ENCODE peak calls at places on chromosomes 11 and 22, in ten cellular contexts. One of them, this sample, is unnamed.

GRCh38 chr11:23620617-23621016 is 760.3 kb upstream of the CCDC179 start:
- DNase-seq in sciatic nerve: no peak
- DNase-seq in neural progenitor cell: no peak
- DNase-seq in tibial nerve: no peak
- DNase-seq in ecto neural progenitor cell: no peak
- DNase-seq in T-helper 17 cell: no peak
- DNase-seq in activated naive CD4-positive, alpha-beta T cell: no peak
- DNase-seq in neuronal stem cell: no peak
- DNase-seq in GM19239: no peak
- DNase-seq in astrocyte of the cerebellum: no peak
- DNase-seq in this sample: no peak

GRCh38 chr11:27280131-27280530 is 82.9 kb downstream of the CCDC34 start:
- DNase-seq in sciatic nerve: no peak
- DNase-seq in neural progenitor cell: no peak
- DNase-seq in tibial nerve: no peak
- DNase-seq in ecto neural progenitor cell: no peak
- DNase-seq in T-helper 17 cell: no peak
- DNase-seq in activated naive CD4-positive, alpha-beta T cell: no peak
- DNase-seq in neuronal stem cell: no peak
- DNase-seq in GM19239: no peak
- DNase-seq in astrocyte of the cerebellum: no peak
- DNase-seq in this sample: no peak

GRCh38 chr11:23236846-23237550 is 376.7 kb upstream of the CCDC179 start:
- DNase-seq in sciatic nerve: no peak
- DNase-seq in neural progenitor cell: no peak
- DNase-seq in tibial nerve: no peak
- DNase-seq in ecto neural progenitor cell: no peak
- DNase-seq in T-helper 17 cell: no peak
- DNase-seq in activated naive CD4-positive, alpha-beta T cell: no peak
- DNase-seq in neuronal stem cell: no peak
- DNase-seq in GM19239: no peak
- DNase-seq in astrocyte of the cerebellum: no peak
- DNase-seq in this sample: no peak

GRCh38 chr11:1356007-1356435 is 33.7 kb upstream of the BRSK2 start:
- DNase-seq in sciatic nerve: no peak
- DNase-seq in neural progenitor cell: no peak
- DNase-seq in tibial nerve: no peak
- DNase-seq in ecto neural progenitor cell: no peak
- DNase-seq in T-helper 17 cell: no peak
- DNase-seq in activated naive CD4-positive, alpha-beta T cell: no peak
- DNase-seq in neuronal stem cell: no peak
- DNase-seq in GM19239: no peak
- DNase-seq in astrocyte of the cerebellum: no peak
- DNase-seq in this sample: no peak

GRCh38 chr11:35035894-35036408 is 103.0 kb upstream of the CD44 start:
- DNase-seq in sciatic nerve: no peak
- DNase-seq in neural progenitor cell: no peak
- DNase-seq in tibial nerve: no peak
- DNase-seq in ecto neural progenitor cell: no peak
- DNase-seq in T-helper 17 cell: no peak
- DNase-seq in activated naive CD4-positive, alpha-beta T cell: no peak
- DNase-seq in neuronal stem cell: no peak
- DNase-seq in GM19239: no peak
- DNase-seq in astrocyte of the cerebellum: peak; percentile 92
- DNase-seq in this sample: no peak

GRCh38 chr11:117271208-117271607 is 19.9 kb upstream of the BACE1-AS start:
- DNase-seq in sciatic nerve: no peak
- DNase-seq in neural progenitor cell: no peak
- DNase-seq in tibial nerve: no peak
- DNase-seq in ecto neural progenitor cell: no peak
- DNase-seq in T-helper 17 cell: no peak
- DNase-seq in activated naive CD4-positive, alpha-beta T cell: no peak
- DNase-seq in neuronal stem cell: no peak
- DNase-seq in GM19239: no peak
- DNase-seq in astrocyte of the cerebellum: no peak
- DNase-seq in this sample: no peak

GRCh38 chr22:29080061-29080975 is 7.5 kb downstream of the KREMEN1 start:
- DNase-seq in sciatic nerve: no peak
- DNase-seq in neural progenitor cell: no peak
- DNase-seq in tibial nerve: peak; percentile 39
- DNase-seq in ecto neural progenitor cell: no peak
- DNase-seq in T-helper 17 cell: no peak
- DNase-seq in activated naive CD4-positive, alpha-beta T cell: no peak
- DNase-seq in neuronal stem cell: no peak
- DNase-seq in GM19239: no peak
- DNase-seq in astrocyte of the cerebellum: no peak
- DNase-seq in this sample: no peak

GRCh38 chr22:45476814-45477213 is 25.9 kb upstream of the FBLN1 start:
- DNase-seq in sciatic nerve: peak; percentile 59
- DNase-seq in neural progenitor cell: no peak
- DNase-seq in tibial nerve: no peak
- DNase-seq in ecto neural progenitor cell: peak; percentile 32
- DNase-seq in T-helper 17 cell: no peak
- DNase-seq in activated naive CD4-positive, alpha-beta T cell: no peak
- DNase-seq in neuronal stem cell: no peak
- DNase-seq in GM19239: no peak
- DNase-seq in astrocyte of the cerebellum: no peak
- DNase-seq in this sample: no peak

GRCh38 chr11:33034983-33035382 is 4.4 kb upstream of the TCP11L1 start:
- DNase-seq in sciatic nerve: no peak
- DNase-seq in neural progenitor cell: no peak
- DNase-seq in tibial nerve: no peak
- DNase-seq in ecto neural progenitor cell: no peak
- DNase-seq in T-helper 17 cell: no peak
- DNase-seq in activated naive CD4-positive, alpha-beta T cell: no peak
- DNase-seq in neuronal stem cell: no peak
- DNase-seq in GM19239: no peak
- DNase-seq in astrocyte of the cerebellum: no peak
- DNase-seq in this sample: no peak

GRCh38 chr11:39374963-39375698 is 2084.3 kb downstream of the LRRC4C start:
- DNase-seq in sciatic nerve: no peak
- DNase-seq in neural progenitor cell: peak; percentile 49
- DNase-seq in tibial nerve: no peak
- DNase-seq in ecto neural progenitor cell: no peak
- DNase-seq in T-helper 17 cell: no peak
- DNase-seq in activated naive CD4-positive, alpha-beta T cell: no peak
- DNase-seq in neuronal stem cell: peak; percentile 3
- DNase-seq in GM19239: no peak
- DNase-seq in astrocyte of the cerebellum: peak; percentile 2
- DNase-seq in this sample: no peak

GRCh38 chr11:73263640-73264039 is 8.5 kb upstream of the P2RY6 start:
- DNase-seq in sciatic nerve: no peak
- DNase-seq in neural progenitor cell: no peak
- DNase-seq in tibial nerve: no peak
- DNase-seq in ecto neural progenitor cell: peak; percentile 21
- DNase-seq in T-helper 17 cell: no peak
- DNase-seq in activated naive CD4-positive, alpha-beta T cell: no peak
- DNase-seq in neuronal stem cell: no peak
- DNase-seq in GM19239: no peak
- DNase-seq in astrocyte of the cerebellum: no peak
- DNase-seq in this sample: no peak

GRCh38 chr22:22746963-22747933 is 102.8 kb downstream of the GGTLC2 start:
- DNase-seq in sciatic nerve: no peak
- DNase-seq in neural progenitor cell: no peak
- DNase-seq in tibial nerve: no peak
- DNase-seq in ecto neural progenitor cell: no peak
- DNase-seq in T-helper 17 cell: no peak
- DNase-seq in activated naive CD4-positive, alpha-beta T cell: no peak
- DNase-seq in neuronal stem cell: no peak
- DNase-seq in GM19239: peak; percentile 56
- DNase-seq in astrocyte of the cerebellum: no peak
- DNase-seq in this sample: no peak

GRCh38 chr11:31437742-31438435 is 68.2 kb downstream of the DNAJC24 start:
- DNase-seq in sciatic nerve: no peak
- DNase-seq in neural progenitor cell: no peak
- DNase-seq in tibial nerve: no peak
- DNase-seq in ecto neural progenitor cell: no peak
- DNase-seq in T-helper 17 cell: no peak
- DNase-seq in activated naive CD4-positive, alpha-beta T cell: no peak
- DNase-seq in neuronal stem cell: no peak
- DNase-seq in GM19239: no peak
- DNase-seq in astrocyte of the cerebellum: no peak
- DNase-seq in this sample: no peak

GRCh38 chr22:46934746-46935491 is 172.5 kb downstream of the TBC1D22A start:
- DNase-seq in sciatic nerve: no peak
- DNase-seq in neural progenitor cell: no peak
- DNase-seq in tibial nerve: no peak
- DNase-seq in ecto neural progenitor cell: no peak
- DNase-seq in T-helper 17 cell: no peak
- DNase-seq in activated naive CD4-positive, alpha-beta T cell: no peak
- DNase-seq in neuronal stem cell: no peak
- DNase-seq in GM19239: no peak
- DNase-seq in astrocyte of the cerebellum: peak; percentile 78
- DNase-seq in this sample: no peak

GRCh38 chr22:26476705-26477340 is 6.8 kb downstream of the HPS4 start:
- DNase-seq in sciatic nerve: no peak
- DNase-seq in neural progenitor cell: no peak
- DNase-seq in tibial nerve: no peak
- DNase-seq in ecto neural progenitor cell: no peak
- DNase-seq in T-helper 17 cell: no peak
- DNase-seq in activated naive CD4-positive, alpha-beta T cell: no peak
- DNase-seq in neuronal stem cell: no peak
- DNase-seq in GM19239: no peak
- DNase-seq in astrocyte of the cerebellum: peak; percentile 67
- DNase-seq in this sample: no peak

GRCh38 chr22:49097966-49098365 is 729.7 kb downstream of the BRD1 start:
- DNase-seq in sciatic nerve: no peak
- DNase-seq in neural progenitor cell: no peak
- DNase-seq in tibial nerve: no peak
- DNase-seq in ecto neural progenitor cell: no peak
- DNase-seq in T-helper 17 cell: no peak
- DNase-seq in activated naive CD4-positive, alpha-beta T cell: no peak
- DNase-seq in neuronal stem cell: no peak
- DNase-seq in GM19239: no peak
- DNase-seq in astrocyte of the cerebellum: no peak
- DNase-seq in this sample: peak; percentile 39

GRCh38 chr11:121722431-121723256 is 269.9 kb upstream of the SORL1-AS1 start:
- DNase-seq in sciatic nerve: peak; percentile 93
- DNase-seq in neural progenitor cell: peak; percentile 82
- DNase-seq in tibial nerve: peak; percentile 83
- DNase-seq in ecto neural progenitor cell: peak; percentile 78
- DNase-seq in T-helper 17 cell: no peak
- DNase-seq in activated naive CD4-positive, alpha-beta T cell: no peak
- DNase-seq in neuronal stem cell: peak; percentile 37
- DNase-seq in GM19239: no peak
- DNase-seq in astrocyte of the cerebellum: peak; percentile 97
- DNase-seq in this sample: no peak

GRCh38 chr11:111512296-111513239 is at the start of gene BTG4:
- DNase-seq in sciatic nerve: peak; percentile 60
- DNase-seq in neural progenitor cell: peak; percentile 75
- DNase-seq in tibial nerve: no peak
- DNase-seq in ecto neural progenitor cell: peak; percentile 66
- DNase-seq in T-helper 17 cell: no peak
- DNase-seq in activated naive CD4-positive, alpha-beta T cell: no peak
- DNase-seq in neuronal stem cell: no peak
- DNase-seq in GM19239: no peak
- DNase-seq in astrocyte of the cerebellum: no peak
- DNase-seq in this sample: no peak

GRCh38 chr11:31821779-31822574 is 10.9 kb upstream of the PAX6 start:
- DNase-seq in sciatic nerve: no peak
- DNase-seq in neural progenitor cell: peak; percentile 40
- DNase-seq in tibial nerve: no peak
- DNase-seq in ecto neural progenitor cell: no peak
- DNase-seq in T-helper 17 cell: no peak
- DNase-seq in activated naive CD4-positive, alpha-beta T cell: no peak
- DNase-seq in neuronal stem cell: peak; percentile 18
- DNase-seq in GM19239: no peak
- DNase-seq in astrocyte of the cerebellum: no peak
- DNase-seq in this sample: no peak

GRCh38 chr22:47987885-47988515 is 1225.5 kb downstream of the TBC1D22A start:
- DNase-seq in sciatic nerve: no peak
- DNase-seq in neural progenitor cell: no peak
- DNase-seq in tibial nerve: no peak
- DNase-seq in ecto neural progenitor cell: no peak
- DNase-seq in T-helper 17 cell: no peak
- DNase-seq in activated naive CD4-positive, alpha-beta T cell: no peak
- DNase-seq in neuronal stem cell: no peak
- DNase-seq in GM19239: no peak
- DNase-seq in astrocyte of the cerebellum: no peak
- DNase-seq in this sample: no peak

GRCh38 chr11:116725434-116726221 is 47.2 kb downstream of the BUD13 start:
- DNase-seq in sciatic nerve: no peak
- DNase-seq in neural progenitor cell: peak; percentile 28
- DNase-seq in tibial nerve: no peak
- DNase-seq in ecto neural progenitor cell: no peak
- DNase-seq in T-helper 17 cell: no peak
- DNase-seq in activated naive CD4-positive, alpha-beta T cell: no peak
- DNase-seq in neuronal stem cell: no peak
- DNase-seq in GM19239: no peak
- DNase-seq in astrocyte of the cerebellum: no peak
- DNase-seq in this sample: no peak

GRCh38 chr22:49976439-49977175 is 16.0 kb downstream of the PIM3 start:
- DNase-seq in sciatic nerve: peak; percentile 35
- DNase-seq in neural progenitor cell: no peak
- DNase-seq in tibial nerve: no peak
- DNase-seq in ecto neural progenitor cell: peak; percentile 26
- DNase-seq in T-helper 17 cell: no peak
- DNase-seq in activated naive CD4-positive, alpha-beta T cell: no peak
- DNase-seq in neuronal stem cell: no peak
- DNase-seq in GM19239: no peak
- DNase-seq in astrocyte of the cerebellum: no peak
- DNase-seq in this sample: peak; percentile 17

GRCh38 chr11:126917531-126918204 is 82.9 kb downstream of the KIRREL3 start:
- DNase-seq in sciatic nerve: no peak
- DNase-seq in neural progenitor cell: no peak
- DNase-seq in tibial nerve: no peak
- DNase-seq in ecto neural progenitor cell: no peak
- DNase-seq in T-helper 17 cell: no peak
- DNase-seq in activated naive CD4-positive, alpha-beta T cell: no peak
- DNase-seq in neuronal stem cell: no peak
- DNase-seq in GM19239: no peak
- DNase-seq in astrocyte of the cerebellum: peak; percentile 96
- DNase-seq in this sample: no peak

GRCh38 chr22:31676700-31677099 is 14.7 kb upstream of the PISD start:
- DNase-seq in sciatic nerve: peak; percentile 95
- DNase-seq in neural progenitor cell: peak; percentile 89
- DNase-seq in tibial nerve: peak; percentile 88
- DNase-seq in ecto neural progenitor cell: peak; percentile 89
- DNase-seq in T-helper 17 cell: peak; percentile 87
- DNase-seq in activated naive CD4-positive, alpha-beta T cell: peak; percentile 87
- DNase-seq in neuronal stem cell: peak; percentile 51
- DNase-seq in GM19239: peak; percentile 89
- DNase-seq in astrocyte of the cerebellum: peak; percentile 62
- DNase-seq in this sample: peak; percentile 91

GRCh38 chr11:46239801-46240061 is 37.7 kb upstream of the CREB3L1 start:
- DNase-seq in sciatic nerve: no peak
- DNase-seq in neural progenitor cell: no peak
- DNase-seq in tibial nerve: no peak
- DNase-seq in ecto neural progenitor cell: no peak
- DNase-seq in T-helper 17 cell: no peak
- DNase-seq in activated naive CD4-positive, alpha-beta T cell: no peak
- DNase-seq in neuronal stem cell: no peak
- DNase-seq in GM19239: no peak
- DNase-seq in astrocyte of the cerebellum: no peak
- DNase-seq in this sample: no peak

GRCh38 chr11:91081440-91082088 is 858.7 kb upstream of the CHORDC1 start:
- DNase-seq in sciatic nerve: peak; percentile 40
- DNase-seq in neural progenitor cell: no peak
- DNase-seq in tibial nerve: peak; percentile 13
- DNase-seq in ecto neural progenitor cell: no peak
- DNase-seq in T-helper 17 cell: no peak
- DNase-seq in activated naive CD4-positive, alpha-beta T cell: no peak
- DNase-seq in neuronal stem cell: no peak
- DNase-seq in GM19239: no peak
- DNase-seq in astrocyte of the cerebellum: peak; percentile 5
- DNase-seq in this sample: no peak

GRCh38 chr11:128453444-128454336 is 133.7 kb downstream of the ETS1 start:
- DNase-seq in sciatic nerve: peak; percentile 73
- DNase-seq in neural progenitor cell: no peak
- DNase-seq in tibial nerve: peak; percentile 71
- DNase-seq in ecto neural progenitor cell: no peak
- DNase-seq in T-helper 17 cell: no peak
- DNase-seq in activated naive CD4-positive, alpha-beta T cell: no peak
- DNase-seq in neuronal stem cell: no peak
- DNase-seq in GM19239: no peak
- DNase-seq in astrocyte of the cerebellum: peak; percentile 97
- DNase-seq in this sample: no peak

GRCh38 chr11:19597876-19598275 is 114.8 kb upstream of the NAV2 start:
- DNase-seq in sciatic nerve: no peak
- DNase-seq in neural progenitor cell: no peak
- DNase-seq in tibial nerve: no peak
- DNase-seq in ecto neural progenitor cell: no peak
- DNase-seq in T-helper 17 cell: no peak
- DNase-seq in activated naive CD4-positive, alpha-beta T cell: no peak
- DNase-seq in neuronal stem cell: no peak
- DNase-seq in GM19239: no peak
- DNase-seq in astrocyte of the cerebellum: no peak
- DNase-seq in this sample: no peak